ENCODE peak calls at places on chromosomes 6 and 20, in five cellular contexts. S is HCT116, U is bronchial epithelial cell, J is heart left ventricle, A is psoas muscle. P is an unnamed sample.

GRCh38 chr20:40945754-40946451 is 82.7 kb upstream of the TOP1 start:
- DNase-seq in S (peak; percentile 19), A (peak; percentile 35), J (no peak), U (peak; percentile 36), P (no peak)

GRCh38 chr6:125835221-125835744 is 44.5 kb downstream of the NCOA7 start:
- DNase-seq in J (peak; percentile 38), U (no peak), A (no peak), S (no peak), P (no peak)

GRCh38 chr6:162198925-162199324 is 528.6 kb downstream of the PRKN start:
- DNase-seq in U (no peak), J (no peak), S (no peak), A (no peak), P (no peak)

GRCh38 chr6:156154896-156155295 is 622.3 kb upstream of the ARID1B start:
- DNase-seq in A (no peak), U (peak; percentile 10), S (no peak), J (no peak), P (no peak)

GRCh38 chr6:157672726-157673412 is 150.2 kb upstream of the SNX9 start:
- DNase-seq in A (no peak), S (no peak), J (no peak), U (no peak), P (no peak)

GRCh38 chr6:27873101-27874030 is 38.8 kb downstream of the OR2B2 start:
- DNase-seq in U (peak; percentile 75), S (no peak), J (no peak), A (peak; percentile 21), P (peak; percentile 93)

GRCh38 chr6:96816182-96816888 is 20.9 kb downstream of the GPR63 start:
- DNase-seq in J (no peak), A (no peak), U (no peak), S (no peak), P (no peak)

GRCh38 chr6:34331361-34332050 is 61.0 kb downstream of the NUDT3 start:
- DNase-seq in J (no peak), U (no peak), A (no peak), S (no peak), P (no peak)

GRCh38 chr20:45888681-45889080 is 1.3 kb upstream of the SPATA25 start:
- DNase-seq in S (no peak), U (no peak), A (no peak), J (no peak), P (no peak)

GRCh38 chr6:134422426-134423231 is 104.7 kb upstream of the SGK1 start:
- DNase-seq in S (peak; percentile 28), J (no peak), A (no peak), U (peak; percentile 97), P (peak; percentile 88)

GRCh38 chr6:41942045-41942851 is 640 bp upstream of the CCND3 start:
- DNase-seq in U (peak; percentile 81), S (no peak), J (no peak), A (no peak), P (no peak)

GRCh38 chr6:106076139-106076538 is 10.0 kb upstream of the PRDM1 start:
- DNase-seq in S (no peak), U (no peak), A (no peak), J (no peak), P (no peak)

GRCh38 chr6:106069478-106069877 is 16.7 kb upstream of the PRDM1 start:
- DNase-seq in J (no peak), A (no peak), S (no peak), U (peak; percentile 67), P (peak; percentile 92)

GRCh38 chr6:106070626-106071025 is 15.5 kb upstream of the PRDM1 start:
- DNase-seq in S (no peak), U (no peak), A (no peak), J (no peak), P (no peak)

GRCh38 chr6:106077170-106077569 is 9.0 kb upstream of the PRDM1 start:
- DNase-seq in A (no peak), U (peak; percentile 56), S (no peak), J (no peak), P (no peak)

GRCh38 chr6:106072501-106073140 is 13.5 kb upstream of the PRDM1 start:
- DNase-seq in U (no peak), S (no peak), J (no peak), A (no peak), P (no peak)
- TF ChIP-seq CTCF in U (no peak), S (no peak), J (no peak), A (no peak), P (no peak)

GRCh38 chr20:62405981-62406513 is 1.0 kb downstream of the CABLES2 start:
- DNase-seq in U (no peak), S (no peak), J (no peak), A (no peak), P (no peak)

GRCh38 chr20:62405108-62405980 is 1.7 kb downstream of the CABLES2 start:
- DNase-seq in S (no peak), U (peak; percentile 32), J (peak; percentile 72), A (peak; percentile 59), P (no peak)

GRCh38 chr20:62407221-62407992 is at the start of gene CABLES2:
- DNase-seq in S (peak; percentile 83), J (peak; percentile 97), U (peak; percentile 81), A (peak; percentile 96), P (peak; percentile 65)

GRCh38 chr20:62408055-62408454 is 970 bp upstream of the CABLES2 start:
- DNase-seq in J (no peak), S (no peak), U (no peak), A (no peak), P (no peak)

GRCh38 chr20:62406635-62407176 is 379 bp downstream of the CABLES2 start:
- DNase-seq in U (no peak), A (no peak), J (peak; percentile 43), S (no peak), P (no peak)
- H3K4me3 ChIP-seq in U (peak overlapping the region; percentile 52), A (peak overlapping the region; percentile 74), J (peak overlapping the region; percentile 60), S (peak overlapping the region; percentile 81), P (peak overlapping the region; percentile 61)

GRCh38 chr6:2695464-2696095 is 55.1 kb downstream of the MYLK4 start:
- DNase-seq in U (peak; percentile 61), A (no peak), J (no peak), S (peak; percentile 36), P (no peak)

GRCh38 chr6:2693191-2693590 is 57.5 kb downstream of the MYLK4 start:
- DNase-seq in A (no peak), U (no peak), S (no peak), J (no peak), P (no peak)

DNA sequence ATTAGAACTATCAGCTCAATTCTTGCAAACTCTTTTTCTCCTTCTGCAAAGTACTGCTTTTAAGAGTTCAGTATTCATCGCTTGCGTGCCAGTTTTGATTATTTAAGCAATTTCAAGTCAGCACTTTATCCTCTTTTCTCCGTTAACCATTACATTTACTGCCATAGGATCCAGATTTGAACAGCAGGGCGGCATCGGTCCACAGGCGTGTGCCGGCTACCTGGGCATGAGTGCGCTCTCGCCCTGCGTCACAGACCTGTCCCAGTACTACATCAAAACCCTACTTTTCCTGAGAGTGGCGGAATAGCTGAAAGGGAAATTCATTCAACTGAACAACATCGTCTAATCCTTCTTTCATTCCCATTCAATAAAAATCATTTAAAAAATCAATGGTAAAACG is 53.4 kb downstream of the MYLK4 start:
- DNase-seq in A (no peak), S (no peak), J (no peak), U (no peak), P (no peak)
- TF ChIP-seq CTCF in A (no peak), S (no peak), J (no peak), U (no peak), P (no peak)

DNA sequence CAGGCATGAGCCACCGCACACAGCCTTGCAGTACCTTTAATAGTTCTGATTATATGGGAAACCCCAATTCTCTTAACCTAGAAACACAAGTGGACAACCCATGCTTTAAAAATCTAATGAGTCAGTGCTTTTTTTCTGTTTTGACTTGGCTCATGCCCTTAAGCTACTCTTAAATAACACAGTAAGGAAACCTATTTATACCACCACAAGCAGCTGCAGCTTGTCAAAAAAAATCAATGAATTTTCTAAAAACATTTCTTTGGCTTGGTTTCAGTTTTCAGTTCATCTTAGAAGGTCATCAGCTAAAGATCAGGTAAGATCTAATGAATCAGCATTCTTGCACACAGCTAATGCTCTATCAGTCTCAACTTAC is 124.1 kb upstream of the DST start:
- DNase-seq in S (no peak), J (no peak), U (peak; percentile 89), A (no peak), P (no peak)
- H3K4me3 ChIP-seq in S (no peak overlapping the region), J (no peak overlapping the region), U (no peak overlapping the region), A (no peak overlapping the region), P (no peak overlapping the region)

DNA sequence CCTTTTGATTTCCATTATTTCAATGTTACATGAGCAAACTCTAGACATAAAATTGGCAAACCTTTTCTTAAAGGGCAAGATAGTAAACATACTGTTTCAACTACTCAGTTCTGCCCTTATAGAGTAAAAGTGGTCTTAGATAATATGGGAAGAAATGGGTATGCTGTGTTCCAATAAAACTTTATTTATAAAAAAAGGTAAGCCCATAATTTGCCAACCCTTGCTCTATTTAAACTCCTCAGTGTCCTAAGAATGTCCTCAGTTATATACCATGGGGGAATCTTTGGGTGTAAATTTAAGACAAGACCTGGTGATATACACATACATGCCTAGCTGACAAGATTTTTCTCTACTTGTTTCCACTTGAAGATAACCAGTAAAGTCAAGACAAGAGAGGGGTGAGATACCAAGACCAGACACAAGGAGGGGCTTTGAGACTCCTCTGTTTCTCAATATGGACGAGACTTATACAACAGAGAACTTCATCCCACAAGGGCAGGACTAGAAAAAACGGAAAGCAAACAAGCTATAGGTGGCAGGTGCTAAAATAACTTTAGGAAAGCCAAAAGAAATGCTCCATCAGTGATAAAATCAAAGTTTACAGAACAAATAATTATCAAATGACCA is 10.5 kb downstream of the SNX3 start:
- DNase-seq in J (no peak), A (no peak), U (peak; percentile 4), S (peak; percentile 28), P (no peak)
- TF ChIP-seq CTCF in J (no peak), A (no peak), U (no peak), S (no peak), P (peak; percentile 23)

GRCh38 chr6:15357832-15358231 is 112.0 kb downstream of the JARID2 start:
- DNase-seq in U (no peak), J (no peak), S (no peak), A (no peak), P (no peak)
- H3K4me3 ChIP-seq in U (no peak overlapping the region), J (no peak overlapping the region), S (no peak overlapping the region), A (no peak overlapping the region), P (no peak overlapping the region)

GRCh38 chr6:46159229-46159628 is 11.6 kb downstream of the ENPP5 start:
- DNase-seq in U (no peak), A (no peak), S (no peak), J (no peak), P (no peak)
- TF ChIP-seq CTCF in U (no peak), A (no peak), S (no peak), J (no peak), P (no peak)

P was measured in HFF-Myc.